ENCODE peak calls at places on chromosomes 1 and 21, in five cellular contexts. V is AG04450, P is right atrium auricular region, K is mesenchymal stem cell, Y is gastrocnemius medialis. D is an unnamed sample. For H3K27me3, the result is how much of the 10 kb centered on the place peaks cover.

GRCh38 chr21:43354016-43354420 is 72.9 kb downstream of the SIK1 start:
- DNase-seq in V (no peak), P (no peak), K (no peak), Y (no peak), D (no peak)

GRCh38 chr1:3518256-3518655 is 63.8 kb downstream of the ARHGEF16 start:
- DNase-seq in V (no peak), P (no peak), K (no peak), Y (no peak), D (peak)

GRCh38 chr1:175865041-175865766 is 121.8 kb upstream of the TNR start:
- DNase-seq in V (no peak), P (no peak), K (no peak), Y (no peak), D (no peak)

GRCh38 chr1:154788241-154788870 is 81.7 kb downstream of the KCNN3 start:
- DNase-seq in V (no peak), P (no peak), K (no peak), Y (no peak), D (no peak)

GRCh38 chr1:60935599-60935990 is 146.8 kb upstream of the NFIA start:
- DNase-seq in V (no peak), P (no peak), K (no peak), Y (no peak), D (no peak)

GRCh38 chr1:162349635-162350330 is 26.9 kb downstream of the SPATA46 start:
- DNase-seq in V (peak), P (no peak), K (peak), Y (no peak), D (no peak)

GRCh38 chr1:171295821-171296220 is 18.2 kb upstream of the FMO4 start:
- DNase-seq in V (no peak), P (no peak), K (no peak), Y (no peak), D (no peak)

GRCh38 chr1:156970017-156970416 is 49.6 kb downstream of the LRRC71 start:
- DNase-seq in V (no peak), P (no peak), K (peak), Y (no peak), D (no peak)

GRCh38 chr21:36692125-36692843 is 6.6 kb upstream of the SIM2 start:
- DNase-seq in V (no peak), P (no peak), K (no peak), Y (no peak), D (no peak)

GRCh38 chr1:25030674-25031589 is 100.9 kb upstream of the RUNX3 start:
- DNase-seq in V (no peak), P (no peak), K (no peak), Y (no peak), D (no peak)

GRCh38 chr1:238088891-238089290 is 198.2 kb upstream of the ZP4 start:
- DNase-seq in V (no peak), P (no peak), K (no peak), Y (no peak), D (no peak)

GRCh38 chr1:29634324-29635072 is 398.2 kb downstream of the PTPRU start:
- DNase-seq in V (no peak), P (no peak), K (no peak), Y (no peak), D (no peak)

GRCh38 chr1:116489231-116489697 is 81.6 kb downstream of the CD58 start:
- DNase-seq in V (no peak), P (no peak), K (no peak), Y (no peak), D (no peak)

GRCh38 chr1:235015291-235015990 is 113.2 kb downstream of the TOMM20 start:
- DNase-seq in V (no peak), P (no peak), K (no peak), Y (no peak), D (peak)

GRCh38 chr1:159800177-159800935 is 1.8 kb upstream of the FCRL6 start:
- DNase-seq in V (no peak), P (no peak), K (no peak), Y (no peak), D (no peak)

GRCh38 chr1:192485692-192486436 is 89.7 kb upstream of the RGS1 start:
- DNase-seq in V (peak), P (peak), K (peak), Y (peak), D (no peak)

GRCh38 chr1:6884652-6885153 is 99.4 kb downstream of the CAMTA1 start:
- DNase-seq in V (no peak), P (no peak), K (no peak), Y (no peak), D (no peak)

GRCh38 chr1:115757866-115758265 is 10.6 kb downstream of the CASQ2 start:
- DNase-seq in V (no peak), P (no peak), K (no peak), Y (peak), D (no peak)

GRCh38 chr1:84379128-84379527 is 19.2 kb upstream of the DNASE2B start:
- DNase-seq in V (peak), P (no peak), K (peak), Y (no peak), D (no peak)

GRCh38 chr1:31707711-31708110 is 3.9 kb upstream of the COL16A1 start:
- DNase-seq in V (no peak), P (no peak), K (peak), Y (no peak), D (no peak)

GRCh38 chr21:33815153-33815707 is 100.4 kb downstream of the ATP5PO start:
- DNase-seq in V (no peak), P (no peak), K (peak), Y (no peak), D (no peak)

GRCh38 chr1:226110249-226111108 is 48.0 kb downstream of the H3-3A start:
- DNase-seq in V (no peak), P (peak), K (peak), Y (no peak), D (peak)

GRCh38 chr1:213623103-213623581 is 364.6 kb upstream of the PROX1 start:
- DNase-seq in V (no peak), P (no peak), K (no peak), Y (peak), D (no peak)

DNA sequence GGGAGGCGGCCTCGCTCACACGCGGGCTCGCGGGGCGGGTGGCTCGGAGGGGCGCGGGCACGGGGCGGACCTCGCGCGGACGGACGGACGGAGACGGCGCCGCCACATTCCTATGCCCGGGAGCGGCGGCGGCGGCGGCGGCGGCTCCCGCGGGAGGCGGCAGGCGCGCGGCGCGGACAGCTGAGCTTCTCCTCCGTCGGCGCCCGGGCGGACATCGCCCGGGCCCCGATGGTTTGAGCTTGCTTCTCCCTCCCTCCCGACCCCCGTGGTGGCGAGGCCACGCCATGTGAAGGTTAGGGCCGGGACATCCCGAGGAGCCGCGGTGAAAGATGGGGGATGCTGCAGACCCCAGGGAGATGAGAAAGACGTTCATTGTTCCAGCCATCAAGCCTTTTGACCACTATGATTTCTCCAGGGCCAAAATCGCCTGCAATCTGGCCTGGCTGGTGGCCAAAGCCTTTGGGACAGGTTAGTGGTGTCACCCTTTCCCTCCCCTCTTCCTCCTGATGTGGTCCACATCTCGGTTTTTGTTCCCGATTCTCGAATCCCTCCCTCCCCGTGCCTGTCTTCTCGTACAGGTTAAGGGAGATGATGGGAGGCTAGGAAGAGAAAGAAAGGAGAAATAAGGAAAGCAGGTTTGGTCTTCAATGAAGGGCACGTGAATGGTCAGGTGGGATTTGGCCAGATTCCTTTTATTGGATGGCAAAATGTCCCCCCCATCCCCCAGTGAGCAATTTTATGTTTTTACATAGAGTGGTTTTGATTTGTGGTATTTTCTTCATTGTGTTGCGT is 1.0 kb downstream of the CAMSAP2 start:
- DNase-seq in V (no peak), P (peak), K (peak), Y (peak), D (peak)
- H3K27ac ChIP-seq in V (peak), P (peak), K (peak), Y (peak), D (peak)

DNA sequence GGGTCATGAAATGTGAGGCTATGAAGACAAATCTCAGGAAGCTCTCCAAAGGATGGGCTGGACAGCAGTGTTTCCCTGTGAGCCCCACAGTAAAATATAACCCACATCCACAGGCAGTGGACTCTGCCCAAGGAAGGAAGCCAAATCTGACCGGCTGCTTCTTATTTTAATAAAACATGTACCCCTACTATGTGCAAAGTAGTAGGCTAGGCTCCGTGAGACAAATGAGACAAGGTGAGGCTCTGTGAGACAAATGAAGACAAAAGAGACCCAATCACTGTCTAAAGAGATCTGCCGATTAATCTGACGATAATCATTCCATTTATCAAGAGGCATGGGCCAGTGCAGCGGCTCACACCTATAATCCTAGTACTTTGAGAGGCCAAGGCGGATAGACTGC is 2.1 kb downstream of the ASAP3 start:
- DNase-seq in V (no peak), P (no peak), K (no peak), Y (no peak), D (no peak)
- H3K27me3 ChIP-seq in V (under half), P (under half), K (under half), Y (under half), D (under half)

DNA sequence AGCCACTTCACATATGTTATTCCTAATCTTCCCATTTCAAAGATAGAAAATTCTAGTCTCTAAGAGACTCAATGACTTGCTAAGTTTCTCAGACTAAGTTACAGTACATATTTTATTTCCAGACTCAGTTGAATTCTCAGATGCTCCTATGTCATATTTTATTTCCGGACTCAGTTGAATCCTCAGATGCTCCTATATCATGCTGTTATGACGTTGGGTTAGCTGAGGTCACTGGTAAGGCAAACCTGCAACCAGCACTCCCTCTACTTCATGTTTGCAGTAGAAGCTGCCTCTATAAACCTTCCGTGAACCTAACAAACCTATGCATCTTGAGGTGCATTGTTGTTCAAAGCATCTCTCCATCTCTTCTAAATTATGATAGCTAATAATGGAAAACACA is 187.1 kb upstream of the SGIP1 start:
- DNase-seq in V (no peak), P (no peak), K (no peak), Y (no peak), D (no peak)
- H3K4me3 ChIP-seq in V (no peak), P (no peak), K (no peak), Y (no peak), D (no peak)

DNA sequence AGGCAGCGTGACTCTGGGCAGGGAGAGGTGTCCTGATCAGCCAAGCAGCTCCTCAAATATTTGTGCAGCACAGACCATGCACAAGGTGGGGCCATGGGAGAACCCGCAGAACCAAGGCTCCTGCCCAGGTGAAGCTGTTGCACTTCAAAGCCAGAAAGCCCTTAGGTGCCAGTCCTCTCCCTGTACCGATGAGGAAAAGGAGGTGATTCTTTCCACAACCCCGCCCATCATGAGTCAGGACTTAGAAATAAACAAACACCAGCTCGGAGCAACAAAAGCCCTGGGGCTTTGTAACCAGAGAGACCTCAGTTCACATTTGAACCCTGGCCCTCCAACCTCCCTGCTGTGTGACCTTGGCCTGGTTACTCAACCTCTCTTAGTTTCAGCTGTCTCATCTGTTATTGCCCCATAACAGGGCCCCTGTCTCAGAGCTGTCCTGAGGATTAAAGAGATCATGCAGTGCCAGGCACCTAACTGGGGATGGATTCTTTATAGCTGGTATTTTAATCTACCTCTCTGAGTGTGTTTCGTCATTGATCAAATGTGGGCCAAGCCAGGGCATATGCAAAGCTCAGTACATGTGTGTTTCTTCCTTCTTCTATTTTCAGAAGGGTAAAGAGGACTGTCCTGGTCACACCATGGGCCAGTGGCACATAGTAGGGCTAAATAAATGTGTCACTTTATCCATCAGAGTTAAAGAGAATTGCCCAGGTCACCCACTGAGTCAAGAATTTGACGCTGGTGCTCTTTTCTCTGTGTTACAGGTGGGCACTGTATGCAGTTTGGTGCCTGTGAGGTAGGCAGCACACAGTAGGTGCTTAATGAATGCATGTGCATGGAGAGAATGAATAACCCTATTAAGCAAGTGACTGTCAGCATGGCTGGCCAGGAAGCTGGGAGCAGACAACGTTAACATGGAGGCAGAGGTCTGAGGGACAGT is 1.4 kb downstream of the LDLRAD1 start:
- DNase-seq in V (no peak), P (peak), K (peak), Y (no peak), D (no peak)
- H3K27ac ChIP-seq in V (no peak), P (no peak), K (no peak), Y (no peak), D (no peak)

DNA sequence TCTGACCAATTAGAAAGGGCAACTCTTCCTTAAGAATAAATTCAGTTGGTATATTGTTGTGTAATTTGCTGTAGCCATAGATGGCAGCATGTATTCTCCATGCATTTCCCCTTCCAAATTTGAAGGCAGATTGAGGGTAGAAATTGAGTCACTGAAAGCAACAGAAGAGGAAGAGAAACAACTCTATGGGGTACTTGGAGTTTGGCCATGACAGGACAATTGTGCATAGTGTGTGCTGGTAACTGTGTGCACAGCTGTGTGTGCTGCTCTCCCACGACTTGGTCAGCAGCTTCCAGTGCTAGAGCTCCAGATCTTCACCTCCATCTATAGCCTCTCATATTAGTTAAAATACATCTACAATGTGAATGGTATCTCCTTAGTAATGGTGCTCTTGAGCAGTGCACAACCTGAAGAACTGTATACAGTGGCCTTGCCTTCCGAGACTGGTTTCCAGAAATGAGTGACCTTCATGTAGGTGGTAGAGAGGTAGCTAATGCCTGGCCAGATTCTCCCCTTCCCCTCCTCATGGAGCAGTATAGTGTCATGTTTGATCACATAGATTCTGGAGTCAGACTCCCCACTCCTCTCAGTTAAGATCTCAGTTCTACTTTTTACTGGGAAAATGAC is 882 bp upstream of the FCAMR start:
- DNase-seq in V (no peak), P (no peak), K (no peak), Y (no peak), D (no peak)
- H3K27me3 ChIP-seq in V (under half), P (under half), K (under half), Y (under half), D (under half)

DNA sequence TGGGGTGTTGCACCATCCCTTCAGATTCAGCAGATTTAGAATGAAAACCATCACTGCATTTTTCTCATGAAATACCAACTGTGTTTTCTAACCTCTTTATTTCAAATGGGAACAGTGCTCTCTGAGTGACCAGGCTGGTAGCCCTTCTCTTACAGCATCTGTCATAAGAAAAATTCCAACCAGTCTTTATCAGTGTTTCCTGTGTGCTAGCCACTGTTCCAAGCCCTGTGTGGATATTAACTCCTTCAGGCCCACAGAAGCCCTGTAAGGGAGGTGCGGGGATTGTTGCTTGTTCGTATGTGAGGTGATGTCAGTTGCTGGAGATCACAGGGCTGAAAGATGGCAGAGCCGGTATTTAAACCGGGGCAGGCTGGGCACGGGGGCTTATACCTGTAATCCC is 19.1 kb downstream of the H6PD start:
- DNase-seq in V (no peak), P (no peak), K (peak), Y (no peak), D (no peak)
- H3K4me3 ChIP-seq in V (no peak), P (no peak), K (no peak), Y (no peak), D (no peak)

GRCh38 chr1:161115132-161115711 is 2.6 kb downstream of the PFDN2 start:
- DNase-seq in V (peak), P (no peak), K (peak), Y (no peak), D (no peak)
- H3K27ac ChIP-seq in V (peak), P (no peak), K (peak), Y (peak), D (no peak)

GRCh38 chr1:47229031-47229831 is 2.8 kb downstream of the TAL1 start:
- DNase-seq in V (no peak), P (no peak), K (no peak), Y (no peak), D (no peak)
- H3K27me3 ChIP-seq in V (half or more), P (under half), K (half or more), Y (half or more), D (half or more)

GRCh38 chr1:221724931-221725605 is 16.8 kb downstream of the DUSP10 start:
- DNase-seq in V (no peak), P (no peak), K (peak), Y (peak), D (no peak)
- H3K4me3 ChIP-seq in V (no peak), P (no peak), K (no peak), Y (no peak), D (no peak)

D was measured in CD4-positive, alpha-beta memory T cell.